ENCODE peak calls at places on chromosomes 7 and 10, in ten cellular contexts. H, O, A, C, Y, P, T, E, M and X are unnamed samples.

GRCh38 chr10:49593998-49594397 is 16.1 kb upstream of the SLC18A3 start:
- DNase-seq in E (no peak), M (no peak), O (no peak), P (no peak), T (no peak), C (no peak), A (no peak), H (no peak), Y (no peak), X (no peak)

GRCh38 chr7:49166441-49166840 is 242.1 kb downstream of the CDC14C start:
- DNase-seq in Y (no peak), M (no peak), H (no peak), E (no peak), C (no peak), O (no peak), P (no peak), T (no peak), A (no peak), X (no peak)

GRCh38 chr7:154914580-154915380 is 88.1 kb downstream of the PAXIP1 start:
- DNase-seq in H (no peak), E (no peak), O (peak), T (no peak), M (no peak), Y (no peak), A (no peak), P (no peak), C (no peak), X (no peak)

GRCh38 chr10:104842704-104843103 is 201.6 kb downstream of the SORCS3 start:
- DNase-seq in A (no peak), O (no peak), C (no peak), H (no peak), P (no peak), E (no peak), M (no peak), T (no peak), Y (no peak), X (no peak)

GRCh38 chr7:83677180-83677866 is 28.4 kb upstream of the SEMA3E start:
- DNase-seq in H (peak), A (no peak), M (no peak), T (peak), P (no peak), C (peak), Y (peak), E (no peak), O (no peak), X (no peak)

GRCh38 chr10:21327239-21327993 is 198.1 kb downstream of the SKIDA1 start:
- DNase-seq in T (no peak), O (peak), Y (no peak), A (no peak), E (no peak), M (no peak), H (no peak), P (no peak), C (no peak), X (no peak)

GRCh38 chr10:12067336-12067735 is 1.4 kb upstream of the DHTKD1 start:
- DNase-seq in E (no peak), T (peak), P (no peak), A (no peak), H (no peak), Y (no peak), C (no peak), M (no peak), O (no peak), X (no peak)

GRCh38 chr7:69780377-69780776 is 182.1 kb downstream of the AUTS2 start:
- DNase-seq in C (peak), E (no peak), Y (no peak), T (peak), P (no peak), O (peak), A (no peak), H (no peak), M (no peak), X (no peak)

GRCh38 chr10:49263591-49263990 is 35.4 kb upstream of the C10orf71 start:
- DNase-seq in P (no peak), C (no peak), Y (no peak), H (no peak), E (no peak), T (no peak), A (no peak), M (no peak), O (no peak), X (no peak)

GRCh38 chr7:121575194-121575766 is 179.2 kb upstream of the FAM3C start:
- DNase-seq in Y (no peak), E (no peak), P (no peak), C (no peak), A (no peak), T (no peak), O (no peak), H (no peak), M (no peak), X (no peak)

GRCh38 chr7:136234040-136234439 is 256.9 kb upstream of the MTPN start:
- DNase-seq in C (no peak), E (no peak), M (no peak), A (no peak), O (no peak), Y (no peak), P (no peak), T (no peak), H (no peak), X (no peak)

GRCh38 chr7:23477962-23478866 is 7.9 kb upstream of the IGF2BP3 start:
- DNase-seq in O (no peak), Y (no peak), M (no peak), H (no peak), A (no peak), P (no peak), T (no peak), E (no peak), C (no peak), X (no peak)

GRCh38 chr10:4684434-4684833 is 141.6 kb upstream of the AKR1E2 start:
- DNase-seq in T (peak), A (no peak), C (no peak), Y (no peak), E (no peak), O (no peak), P (no peak), M (no peak), H (no peak), X (no peak)

GRCh38 chr7:43637114-43637806 is 54.4 kb downstream of the STK17A start:
- DNase-seq in A (no peak), P (no peak), O (no peak), T (no peak), C (no peak), H (no peak), E (no peak), Y (no peak), M (no peak), X (no peak)

GRCh38 chr10:31936933-31937332 is 8.3 kb upstream of the ARHGAP12 start:
- DNase-seq in H (no peak), A (no peak), O (no peak), P (no peak), T (peak), M (no peak), C (no peak), Y (no peak), E (no peak), X (no peak)

GRCh38 chr7:101099969-101100781 is 14.9 kb downstream of the TRIM56 start:
- DNase-seq in A (peak), H (peak), O (peak), E (peak), Y (peak), C (peak), P (peak), M (peak), T (peak), X (no peak)

GRCh38 chr7:30062587-30062986 is 34.4 kb downstream of the PLEKHA8 start:
- DNase-seq in O (no peak), P (no peak), H (no peak), T (peak), M (no peak), C (no peak), Y (peak), E (no peak), A (no peak), X (no peak)
- TF ChIP-seq CTCF in O (peak), P (peak), H (peak), T (peak), M (peak), C (peak), Y (peak), E (peak), A (peak), X (peak)

GRCh38 chr7:150645259-150646020 is 13.3 kb upstream of the GIMAP6 start:
- DNase-seq in P (no peak), H (no peak), C (no peak), O (no peak), T (no peak), Y (no peak), A (no peak), M (no peak), E (no peak), X (no peak)
- TF ChIP-seq CTCF in P (no peak), H (no peak), C (no peak), O (no peak), T (no peak), Y (no peak), A (no peak), M (no peak), E (no peak), X (no peak)

GRCh38 chr7:107581387-107582013 is 1.5 kb downstream of the BCAP29 start:
- DNase-seq in E (no peak), Y (no peak), M (no peak), O (no peak), T (peak), H (no peak), A (no peak), C (no peak), P (no peak), X (no peak)

GRCh38 chr7:107579881-107580715 is at the start of gene BCAP29:
- DNase-seq in M (peak), H (no peak), A (peak), C (peak), T (peak), Y (no peak), O (peak), P (peak), E (peak), X (peak)

GRCh38 chr7:107582906-107583305 is 2.9 kb downstream of the BCAP29 start:
- DNase-seq in M (no peak), E (no peak), H (no peak), P (no peak), T (no peak), C (no peak), A (no peak), Y (no peak), O (no peak), X (no peak)

GRCh38 chr7:107579546-107579880 is 533 bp upstream of the BCAP29 start:
- DNase-seq in M (no peak), O (no peak), P (no peak), C (no peak), H (no peak), A (no peak), E (no peak), Y (no peak), T (no peak), X (no peak)

DNA sequence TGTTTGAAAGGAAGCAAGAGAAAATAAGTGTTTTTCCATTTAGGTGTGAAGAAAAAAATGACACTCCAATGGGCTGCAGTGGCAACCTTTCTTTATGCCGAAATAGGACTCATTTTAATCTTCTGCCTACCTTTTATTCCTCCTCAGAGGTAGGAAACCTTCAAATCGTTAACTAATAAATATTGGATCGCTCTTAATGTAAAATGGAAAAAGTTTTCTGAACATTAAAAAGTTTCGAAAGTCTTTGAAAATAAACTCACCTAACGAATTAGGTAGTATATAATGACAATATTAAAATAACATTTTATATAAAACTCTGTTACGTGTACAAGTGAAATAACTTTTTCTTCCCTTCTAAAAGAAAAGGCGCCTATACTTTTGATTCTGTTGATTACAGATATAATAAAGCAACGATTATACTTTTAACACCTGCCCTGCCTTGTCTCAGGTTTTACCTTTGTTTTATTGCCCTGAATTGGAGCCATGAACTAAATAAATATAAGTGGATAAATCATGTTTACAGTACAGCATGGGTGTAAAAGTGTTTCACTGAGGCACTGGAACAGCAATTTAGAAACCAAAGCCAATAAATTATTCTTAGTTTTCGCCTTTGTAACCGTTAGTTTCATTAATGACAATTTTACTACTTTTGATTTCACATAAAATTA is 804 bp downstream of the BCAP29 start:
- DNase-seq in A (no peak), H (no peak), T (no peak), C (no peak), E (no peak), O (no peak), P (no peak), Y (no peak), M (no peak), X (no peak)
- TF ChIP-seq CTCF in A (no peak), H (no peak), T (no peak), C (no peak), E (no peak), O (no peak), P (no peak), Y (peak), M (no peak), X (no peak)

GRCh38 chr7:2317556-2318293 is 3.5 kb upstream of the SNX8 start:
- DNase-seq in H (no peak), C (no peak), M (no peak), E (no peak), Y (no peak), O (no peak), P (no peak), T (no peak), A (no peak), X (no peak)

GRCh38 chr7:2316578-2316977 is 2.3 kb upstream of the SNX8 start:
- DNase-seq in T (no peak), E (no peak), M (no peak), P (no peak), A (no peak), H (no peak), Y (no peak), C (no peak), O (no peak), X (no peak)

GRCh38 chr7:2315787-2316186 is 1.5 kb upstream of the SNX8 start:
- DNase-seq in E (no peak), T (no peak), M (no peak), O (no peak), Y (no peak), A (no peak), H (no peak), P (no peak), C (no peak), X (no peak)

GRCh38 chr7:2325028-2325625 is 10.9 kb upstream of the SNX8 start:
- DNase-seq in Y (no peak), O (no peak), P (no peak), E (no peak), C (no peak), A (no peak), M (no peak), H (no peak), T (no peak), X (no peak)

DNA sequence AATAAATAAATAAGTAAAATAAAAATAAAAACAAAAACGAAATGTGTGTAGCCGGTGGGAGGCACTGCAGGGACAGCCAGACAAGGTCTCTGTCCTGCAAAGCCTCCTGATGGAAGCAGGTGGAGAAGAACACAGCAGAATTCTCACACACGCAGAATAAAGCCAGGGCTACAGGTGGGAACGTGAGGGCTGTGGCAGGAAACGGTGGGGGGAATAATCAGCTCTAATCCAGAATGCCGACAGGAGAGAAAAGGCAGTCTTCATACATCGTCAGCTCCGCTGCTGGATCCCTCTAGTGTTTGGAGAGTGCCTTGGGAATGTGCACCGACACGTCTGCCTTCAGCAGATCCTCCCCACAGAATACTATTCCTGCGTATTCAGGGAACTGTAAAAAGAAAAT is 6.8 kb upstream of the SNX8 start:
- DNase-seq in O (peak), A (no peak), E (no peak), T (no peak), Y (no peak), P (no peak), M (no peak), C (no peak), H (no peak), X (no peak)
- TF ChIP-seq CTCF in O (no peak), A (no peak), E (no peak), T (no peak), Y (no peak), P (no peak), M (no peak), C (no peak), H (peak), X (no peak)

DNA sequence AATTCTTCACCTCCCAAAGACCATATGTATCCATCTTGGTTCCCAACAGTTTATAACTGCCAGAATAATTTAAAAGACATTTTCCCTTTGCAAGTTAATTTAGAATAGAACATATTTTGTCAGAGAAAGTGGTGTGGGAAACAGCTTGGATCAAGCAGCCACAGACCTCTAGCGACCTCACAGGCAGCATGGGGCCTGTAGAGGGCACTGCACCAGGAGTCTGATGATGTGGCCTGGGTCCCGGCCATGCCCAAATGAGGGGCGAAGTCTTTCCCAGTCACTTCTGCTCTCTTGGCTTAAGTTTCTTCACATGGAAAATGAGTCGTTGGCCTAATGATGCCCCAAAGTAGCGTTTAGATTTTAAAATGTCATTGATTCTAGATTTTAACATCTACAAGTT is 243.2 kb downstream of the SDK1 start:
- DNase-seq in T (no peak), P (no peak), M (no peak), C (no peak), H (no peak), O (no peak), A (no peak), E (no peak), Y (no peak), X (no peak)
- TF ChIP-seq CTCF in T (no peak), P (no peak), M (no peak), C (peak), H (peak), O (no peak), A (no peak), E (no peak), Y (peak), X (no peak)

GRCh38 chr7:142420554-142421362 is 162.9 kb upstream of the PRSS58 start:
- DNase-seq in A (no peak), P (no peak), C (peak), E (no peak), H (no peak), Y (no peak), O (peak), M (no peak), T (peak), X (no peak)
- TF ChIP-seq CTCF in A (no peak), P (no peak), C (no peak), E (no peak), H (peak), Y (peak), O (peak), M (no peak), T (peak), X (no peak)

GRCh38 chr10:26730548-26730947 is 33.0 kb downstream of the PDSS1 start:
- DNase-seq in E (no peak), A (no peak), Y (no peak), M (no peak), P (no peak), H (no peak), T (no peak), C (no peak), O (no peak), X (no peak)

GRCh38 chr10:26725837-26726727 is 28.6 kb downstream of the PDSS1 start:
- DNase-seq in A (no peak), E (peak), P (no peak), O (no peak), M (no peak), Y (peak), T (no peak), C (peak), H (no peak), X (no peak)

GRCh38 chr10:26729395-26729794 is 31.9 kb downstream of the PDSS1 start:
- DNase-seq in E (no peak), Y (no peak), A (no peak), T (no peak), O (no peak), M (no peak), C (no peak), H (no peak), P (no peak), X (no peak)

GRCh38 chr10:26727005-26727404 is 29.5 kb downstream of the PDSS1 start:
- DNase-seq in A (no peak), M (no peak), P (no peak), T (no peak), O (no peak), C (no peak), E (no peak), Y (no peak), H (no peak), X (no peak)

GRCh38 chr10:26728957-26729356 is 31.5 kb downstream of the PDSS1 start:
- DNase-seq in O (no peak), P (no peak), H (no peak), A (no peak), Y (no peak), C (no peak), M (no peak), E (no peak), T (no peak), X (no peak)
- TF ChIP-seq CTCF in O (no peak), P (no peak), H (peak), A (no peak), Y (no peak), C (no peak), M (no peak), E (peak), T (peak), X (no peak)